ENCODE peak calls at places on chromosomes 16 and 17, in eight cellular contexts. M is dermis blood vessel endothelial cell; G is CD8-positive, alpha-beta T cell; U is body of pancreas; W is Peyer's patch; D is SW 1271; A is OCI-M1; L is CD4-positive, CD25-positive, alpha-beta regulatory T cell. K is an unnamed sample.

GRCh38 chr17:32958418-32958817 is 30.5 kb downstream of the TMEM98 start:
- DNase-seq in M (no peak), G (no peak), U (no peak), W (no peak), D (no peak), A (no peak), L (no peak), K (no peak)

GRCh38 chr16:89005201-89006035 is 28.4 kb upstream of the CBFA2T3 start:
- DNase-seq in M (no peak), G (no peak), U (no peak), W (no peak), D (no peak), A (no peak), L (no peak), K (no peak)

GRCh38 chr17:66522591-66523272 is 220.3 kb downstream of the PRKCA start:
- DNase-seq in M (no peak), G (no peak), U (no peak), W (no peak), D (no peak), A (no peak), L (no peak), K (no peak)

GRCh38 chr16:7272567-7273158 is 60.0 kb upstream of the RBFOX1 start:
- DNase-seq in M (no peak), G (no peak), U (no peak), W (no peak), D (no peak), A (no peak), L (no peak), K (no peak)

GRCh38 chr17:62140836-62141235 is 75.8 kb upstream of the MED13 start:
- DNase-seq in M (peak), G (no peak), U (peak), W (peak), D (no peak), A (peak), L (no peak), K (no peak)

GRCh38 chr17:9880582-9880999 is 24.5 kb downstream of the RCVRN start:
- DNase-seq in M (no peak), G (no peak), U (peak), W (no peak), D (peak), A (no peak), L (no peak), K (no peak)

GRCh38 chr17:20159406-20160075 is 150.4 kb downstream of the SPECC1 start:
- DNase-seq in M (no peak), G (no peak), U (no peak), W (no peak), D (no peak), A (no peak), L (no peak), K (no peak)

GRCh38 chr17:74733365-74734122 is 3.5 kb upstream of the RAB37 start:
- DNase-seq in M (no peak), G (no peak), U (no peak), W (no peak), D (no peak), A (no peak), L (no peak), K (no peak)

GRCh38 chr16:3187798-3188674 is at the start of gene OR1F1:
- DNase-seq in M (peak), G (peak), U (no peak), W (peak), D (peak), A (peak), L (peak), K (peak)

GRCh38 chr17:16947470-16947869 is 24.4 kb downstream of the TNFRSF13B start:
- DNase-seq in M (no peak), G (no peak), U (no peak), W (no peak), D (no peak), A (no peak), L (no peak), K (peak)

GRCh38 chr17:13393841-13394710 is 207.7 kb downstream of the HS3ST3A1 start:
- DNase-seq in M (no peak), G (no peak), U (no peak), W (no peak), D (no peak), A (no peak), L (no peak), K (no peak)

GRCh38 chr16:10940501-10941079 is 1.7 kb downstream of the DEXI start:
- DNase-seq in M (peak), G (no peak), U (no peak), W (peak), D (no peak), A (no peak), L (no peak), K (peak)

GRCh38 chr16:79599837-79600635 is 501 bp downstream of the MAF start:
- DNase-seq in M (peak), G (peak), U (peak), W (peak), D (no peak), A (no peak), L (no peak), K (peak)

GRCh38 chr17:47719411-47720152 is 13.5 kb upstream of the TBX21 start:
- DNase-seq in M (no peak), G (no peak), U (no peak), W (no peak), D (no peak), A (peak), L (no peak), K (peak)

GRCh38 chr16:68486671-68487495 is 38.6 kb upstream of the SMPD3 start:
- DNase-seq in M (peak), G (no peak), U (peak), W (peak), D (no peak), A (no peak), L (no peak), K (peak)

GRCh38 chr16:67170168-67170947 is at the start of gene NOL3:
- DNase-seq in M (peak), G (no peak), U (peak), W (peak), D (peak), A (peak), L (no peak), K (peak)

GRCh38 chr16:20387978-20388377 is 16.6 kb downstream of the PDILT start:
- DNase-seq in M (no peak), G (no peak), U (no peak), W (no peak), D (no peak), A (no peak), L (no peak), K (no peak)

GRCh38 chr17:46819906-46820351 is 1.4 kb upstream of the WNT3 start:
- DNase-seq in M (no peak), G (no peak), U (no peak), W (no peak), D (no peak), A (no peak), L (no peak), K (no peak)

GRCh38 chr16:52611817-52612673 is 65.1 kb upstream of the TOX3 start:
- DNase-seq in M (no peak), G (no peak), U (peak), W (no peak), D (no peak), A (no peak), L (no peak), K (no peak)

GRCh38 chr17:27453466-27453865 is 2.8 kb upstream of the KSR1 start:
- DNase-seq in M (no peak), G (no peak), U (no peak), W (no peak), D (no peak), A (no peak), L (no peak), K (no peak)

K was measured in MM.1S.